ENCODE peak calls at places on chromosomes 4 and X, in seven cellular contexts. F, I, L, C, R, K and X are unnamed samples.
A peak's percentile ranks its signal among the peaks of the same experiment; 100 is the strongest.

GRCh38 chrX:24799565-24799964 is 105.8 kb downstream of the POLA1 start:
- DNase-seq in K (no peak), F (no peak), L (no peak), I (no peak), R (peak; percentile 30), C (no peak), X (no peak)

GRCh38 chr4:22500128-22500611 is 15.7 kb downstream of the ADGRA3 start:
- DNase-seq in F (no peak), L (no peak), C (no peak), I (peak; percentile 21), K (no peak), R (no peak), X (no peak)

GRCh38 chr4:82611982-82612381 is 50.2 kb upstream of the TMEM150C start:
- DNase-seq in R (no peak), C (no peak), L (no peak), K (no peak), I (no peak), F (no peak), X (no peak)

GRCh38 chr4:166400270-166400894 is 527.3 kb downstream of the TLL1 start:
- DNase-seq in I (no peak), R (no peak), K (no peak), C (no peak), L (no peak), F (no peak), X (no peak)

GRCh38 chr4:129603241-129603931 is 507.4 kb downstream of the C4orf33 start:
- DNase-seq in I (no peak), L (no peak), R (no peak), F (no peak), C (no peak), K (no peak), X (no peak)

GRCh38 chr4:76212851-76213414 is 691 bp downstream of the SCARB2 start:
- DNase-seq in I (no peak), L (peak; percentile 59), C (no peak), R (peak; percentile 51), F (peak; percentile 12), K (no peak), X (no peak)

GRCh38 chr4:84503495-84504437 is 4.7 kb upstream of the NKX6-1 start:
- DNase-seq in C (peak; percentile 50), I (no peak), R (peak; percentile 66), L (no peak), F (peak; percentile 68), K (peak; percentile 76), X (peak; percentile 61)

GRCh38 chr4:127997534-127998388 is 32.6 kb downstream of the ABHD18 start:
- DNase-seq in I (no peak), F (no peak), K (peak; percentile 12), C (no peak), L (no peak), R (peak; percentile 71), X (no peak)

GRCh38 chrX:110847334-110847733 is 51.7 kb upstream of the CHRDL1 start:
- DNase-seq in R (peak; percentile 68), I (peak; percentile 29), L (peak; percentile 4), F (peak; percentile 63), C (peak; percentile 5), K (peak; percentile 42), X (peak; percentile 67)

GRCh38 chr4:21765810-21766407 is 182.7 kb downstream of the KCNIP4 start:
- DNase-seq in L (no peak), C (no peak), K (peak; percentile 61), R (peak; percentile 65), F (peak; percentile 65), I (peak; percentile 26), X (peak; percentile 21)

GRCh38 chr4:158444621-158445020 is 77.1 kb upstream of the RXFP1 start:
- DNase-seq in F (no peak), R (peak; percentile 19), K (no peak), C (no peak), I (no peak), L (no peak), X (no peak)

GRCh38 chr4:19348746-19349145 is 903.0 kb upstream of the SLIT2 start:
- DNase-seq in F (no peak), K (no peak), R (no peak), L (no peak), C (no peak), I (no peak), X (no peak)